ENCODE peak calls at places on chromosome 22, in seven cellular contexts. One of them, this sample, is unnamed.

GRCh38 chr22:26756675-26757293 is 99.4 kb downstream of the MIAT start:
- DNase-seq in transverse colon: peak; percentile 59
- DNase-seq in hepatocyte: peak; percentile 77
- DNase-seq in left lung: peak; percentile 34
- DNase-seq in thyroid gland: peak; percentile 43
- DNase-seq in aorta: peak; percentile 92
- DNase-seq in heart right ventricle: peak; percentile 48
- DNase-seq in this sample: peak; percentile 84

GRCh38 chr22:35894937-35895708 is 133.5 kb downstream of the RBFOX2 start:
- DNase-seq in transverse colon: peak; percentile 12
- DNase-seq in hepatocyte: peak; percentile 69
- DNase-seq in left lung: no peak
- DNase-seq in thyroid gland: peak; percentile 64
- DNase-seq in aorta: no peak
- DNase-seq in heart right ventricle: peak; percentile 69
- DNase-seq in this sample: peak; percentile 17

GRCh38 chr22:47474895-47475294 is 712.4 kb downstream of the TBC1D22A start:
- DNase-seq in transverse colon: no peak
- DNase-seq in hepatocyte: no peak
- DNase-seq in left lung: no peak
- DNase-seq in thyroid gland: no peak
- DNase-seq in aorta: no peak
- DNase-seq in heart right ventricle: no peak
- DNase-seq in this sample: no peak

GRCh38 chr22:32839776-32840571 is 38.5 kb downstream of the TIMP3 start:
- DNase-seq in transverse colon: no peak
- DNase-seq in hepatocyte: peak; percentile 54
- DNase-seq in left lung: no peak
- DNase-seq in thyroid gland: peak; percentile 80
- DNase-seq in aorta: no peak
- DNase-seq in heart right ventricle: peak; percentile 72
- DNase-seq in this sample: peak; percentile 44

GRCh38 chr22:47300698-47301405 is 538.4 kb downstream of the TBC1D22A start:
- DNase-seq in transverse colon: no peak
- DNase-seq in hepatocyte: no peak
- DNase-seq in left lung: no peak
- DNase-seq in thyroid gland: no peak
- DNase-seq in aorta: peak; percentile 61
- DNase-seq in heart right ventricle: no peak
- DNase-seq in this sample: no peak

GRCh38 chr22:37474447-37475090 is 11.6 kb downstream of the MFNG start:
- DNase-seq in transverse colon: no peak
- DNase-seq in hepatocyte: no peak
- DNase-seq in left lung: no peak
- DNase-seq in thyroid gland: no peak
- DNase-seq in aorta: no peak
- DNase-seq in heart right ventricle: no peak
- DNase-seq in this sample: no peak

GRCh38 chr22:44673406-44673805 is 28.6 kb upstream of the PRR5 start:
- DNase-seq in transverse colon: no peak
- DNase-seq in hepatocyte: no peak
- DNase-seq in left lung: no peak
- DNase-seq in thyroid gland: no peak
- DNase-seq in aorta: no peak
- DNase-seq in heart right ventricle: no peak
- DNase-seq in this sample: no peak

GRCh38 chr22:35510481-35510934 is 30.1 kb upstream of the RASD2 start:
- DNase-seq in transverse colon: no peak
- DNase-seq in hepatocyte: no peak
- DNase-seq in left lung: no peak
- DNase-seq in thyroid gland: no peak
- DNase-seq in aorta: no peak
- DNase-seq in heart right ventricle: no peak
- DNase-seq in this sample: no peak

GRCh38 chr22:50232481-50233151 is 12.2 kb downstream of the TUBGCP6 start:
- DNase-seq in transverse colon: no peak
- DNase-seq in hepatocyte: no peak
- DNase-seq in left lung: no peak
- DNase-seq in thyroid gland: no peak
- DNase-seq in aorta: no peak
- DNase-seq in heart right ventricle: no peak
- DNase-seq in this sample: no peak

GRCh38 chr22:40345271-40345670 is 1.0 kb upstream of the ADSL start:
- DNase-seq in transverse colon: peak; percentile 50
- DNase-seq in hepatocyte: peak; percentile 34
- DNase-seq in left lung: no peak
- DNase-seq in thyroid gland: no peak
- DNase-seq in aorta: no peak
- DNase-seq in heart right ventricle: no peak
- DNase-seq in this sample: no peak

GRCh38 chr22:40588726-40589125 is 47.8 kb downstream of the MRTFA start:
- DNase-seq in transverse colon: no peak
- DNase-seq in hepatocyte: peak; percentile 69
- DNase-seq in left lung: peak; percentile 38
- DNase-seq in thyroid gland: no peak
- DNase-seq in aorta: no peak
- DNase-seq in heart right ventricle: no peak
- DNase-seq in this sample: no peak

GRCh38 chr22:38699784-38700183 is 959 bp downstream of the JOSD1 start:
- DNase-seq in transverse colon: no peak
- DNase-seq in hepatocyte: peak; percentile 29
- DNase-seq in left lung: no peak
- DNase-seq in thyroid gland: no peak
- DNase-seq in aorta: no peak
- DNase-seq in heart right ventricle: no peak
- DNase-seq in this sample: no peak

GRCh38 chr22:37823134-37823985 is at the start of gene GALR3:
- DNase-seq in transverse colon: no peak
- DNase-seq in hepatocyte: no peak
- DNase-seq in left lung: no peak
- DNase-seq in thyroid gland: no peak
- DNase-seq in aorta: no peak
- DNase-seq in heart right ventricle: no peak
- DNase-seq in this sample: no peak

GRCh38 chr22:26477341-26477731 is 6.2 kb downstream of the HPS4 start:
- DNase-seq in transverse colon: no peak
- DNase-seq in hepatocyte: no peak
- DNase-seq in left lung: no peak
- DNase-seq in thyroid gland: no peak
- DNase-seq in aorta: no peak
- DNase-seq in heart right ventricle: no peak
- DNase-seq in this sample: no peak

GRCh38 chr22:37060801-37061610 is 9.5 kb downstream of the KCTD17 start:
- DNase-seq in transverse colon: no peak
- DNase-seq in hepatocyte: no peak
- DNase-seq in left lung: no peak
- DNase-seq in thyroid gland: no peak
- DNase-seq in aorta: no peak
- DNase-seq in heart right ventricle: no peak
- DNase-seq in this sample: no peak

GRCh38 chr22:40175571-40176105 is 2.1 kb upstream of the TNRC6B start:
- DNase-seq in transverse colon: no peak
- DNase-seq in hepatocyte: no peak
- DNase-seq in left lung: no peak
- DNase-seq in thyroid gland: no peak
- DNase-seq in aorta: no peak
- DNase-seq in heart right ventricle: no peak
- DNase-seq in this sample: no peak

GRCh38 chr22:31091106-31091975 is 10.2 kb downstream of the SMTN start:
- DNase-seq in transverse colon: peak; percentile 62
- DNase-seq in hepatocyte: peak; percentile 4
- DNase-seq in left lung: no peak
- DNase-seq in thyroid gland: no peak
- DNase-seq in aorta: no peak
- DNase-seq in heart right ventricle: peak; percentile 6
- DNase-seq in this sample: no peak

GRCh38 chr22:21807545-21807944 is 59.9 kb downstream of the MAPK1 start:
- DNase-seq in transverse colon: no peak
- DNase-seq in hepatocyte: no peak
- DNase-seq in left lung: no peak
- DNase-seq in thyroid gland: no peak
- DNase-seq in aorta: no peak
- DNase-seq in heart right ventricle: no peak
- DNase-seq in this sample: no peak

GRCh38 chr22:29040385-29041275 is 21.0 kb downstream of the C22orf31 start:
- DNase-seq in transverse colon: peak; percentile 66
- DNase-seq in hepatocyte: peak; percentile 88
- DNase-seq in left lung: peak; percentile 55
- DNase-seq in thyroid gland: peak; percentile 80
- DNase-seq in aorta: no peak
- DNase-seq in heart right ventricle: peak; percentile 73
- DNase-seq in this sample: peak; percentile 82

GRCh38 chr22:37777122-37777687 is 30.5 kb upstream of the GCAT start:
- DNase-seq in transverse colon: peak; percentile 74
- DNase-seq in hepatocyte: peak; percentile 62
- DNase-seq in left lung: peak; percentile 72
- DNase-seq in thyroid gland: peak; percentile 94
- DNase-seq in aorta: no peak
- DNase-seq in heart right ventricle: peak; percentile 31
- DNase-seq in this sample: no peak

GRCh38 chr22:36732609-36733008 is 29.1 kb upstream of the CACNG2 start:
- DNase-seq in transverse colon: no peak
- DNase-seq in hepatocyte: no peak
- DNase-seq in left lung: no peak
- DNase-seq in thyroid gland: no peak
- DNase-seq in aorta: no peak
- DNase-seq in heart right ventricle: no peak
- DNase-seq in this sample: no peak

GRCh38 chr22:44462246-44463015 is 35.6 kb downstream of the RTL6 start:
- DNase-seq in transverse colon: no peak
- DNase-seq in hepatocyte: no peak
- DNase-seq in left lung: no peak
- DNase-seq in thyroid gland: no peak
- DNase-seq in aorta: no peak
- DNase-seq in heart right ventricle: no peak
- DNase-seq in this sample: no peak

GRCh38 chr22:31044262-31044861 is 36.8 kb upstream of the SMTN start:
- DNase-seq in transverse colon: peak; percentile 61
- DNase-seq in hepatocyte: no peak
- DNase-seq in left lung: peak; percentile 47
- DNase-seq in thyroid gland: peak; percentile 18
- DNase-seq in aorta: peak; percentile 93
- DNase-seq in heart right ventricle: peak; percentile 68
- DNase-seq in this sample: no peak

GRCh38 chr22:19840059-19840458 is 14.6 kb downstream of the GNB1L start:
- DNase-seq in transverse colon: no peak
- DNase-seq in hepatocyte: no peak
- DNase-seq in left lung: no peak
- DNase-seq in thyroid gland: no peak
- DNase-seq in aorta: no peak
- DNase-seq in heart right ventricle: no peak
- DNase-seq in this sample: no peak
- H3K27ac ChIP-seq in transverse colon: no peak overlapping the region
- H3K27ac ChIP-seq in hepatocyte: no peak overlapping the region
- H3K27ac ChIP-seq in left lung: no peak overlapping the region
- H3K27ac ChIP-seq in thyroid gland: no peak overlapping the region
- H3K27ac ChIP-seq in aorta: no peak overlapping the region
- H3K27ac ChIP-seq in heart right ventricle: no peak overlapping the region
- H3K27ac ChIP-seq in this sample: no peak overlapping the region

GRCh38 chr22:46075764-46076531 is 74.4 kb upstream of the PPARA start:
- DNase-seq in transverse colon: peak; percentile 8
- DNase-seq in hepatocyte: no peak
- DNase-seq in left lung: peak; percentile 27
- DNase-seq in thyroid gland: no peak
- DNase-seq in aorta: peak; percentile 53
- DNase-seq in heart right ventricle: no peak
- DNase-seq in this sample: no peak
- H3K4me1 ChIP-seq in transverse colon: peaks cover 62% of the 10 kb centered on the region
- H3K4me1 ChIP-seq in hepatocyte: peaks cover 15% of the 10 kb centered on the region
- H3K4me1 ChIP-seq in left lung: peaks cover 82% of the 10 kb centered on the region
- H3K4me1 ChIP-seq in thyroid gland: peaks cover 68% of the 10 kb centered on the region
- H3K4me1 ChIP-seq in aorta: no peaks in the 10 kb centered on the region
- H3K4me1 ChIP-seq in heart right ventricle: peaks cover 68% of the 10 kb centered on the region
- H3K4me1 ChIP-seq in this sample: no peaks in the 10 kb centered on the region

GRCh38 chr22:17945851-17946690 is 78.3 kb downstream of the MICAL3 start:
- DNase-seq in transverse colon: no peak
- DNase-seq in hepatocyte: no peak
- DNase-seq in left lung: no peak
- DNase-seq in thyroid gland: peak; percentile 70
- DNase-seq in aorta: no peak
- DNase-seq in heart right ventricle: no peak
- DNase-seq in this sample: no peak

GRCh38 chr22:17944205-17944725 is 80.1 kb downstream of the MICAL3 start:
- DNase-seq in transverse colon: no peak
- DNase-seq in hepatocyte: no peak
- DNase-seq in left lung: no peak
- DNase-seq in thyroid gland: peak; percentile 66
- DNase-seq in aorta: no peak
- DNase-seq in heart right ventricle: no peak
- DNase-seq in this sample: peak; percentile 64

GRCh38 chr22:17943533-17944204 is 80.7 kb downstream of the MICAL3 start:
- DNase-seq in transverse colon: no peak
- DNase-seq in hepatocyte: no peak
- DNase-seq in left lung: no peak
- DNase-seq in thyroid gland: peak; percentile 53
- DNase-seq in aorta: no peak
- DNase-seq in heart right ventricle: no peak
- DNase-seq in this sample: no peak

GRCh38 chr22:17946691-17947367 is 77.5 kb downstream of the MICAL3 start:
- DNase-seq in transverse colon: no peak
- DNase-seq in hepatocyte: no peak
- DNase-seq in left lung: no peak
- DNase-seq in thyroid gland: no peak
- DNase-seq in aorta: no peak
- DNase-seq in heart right ventricle: peak; percentile 57
- DNase-seq in this sample: no peak

DNA sequence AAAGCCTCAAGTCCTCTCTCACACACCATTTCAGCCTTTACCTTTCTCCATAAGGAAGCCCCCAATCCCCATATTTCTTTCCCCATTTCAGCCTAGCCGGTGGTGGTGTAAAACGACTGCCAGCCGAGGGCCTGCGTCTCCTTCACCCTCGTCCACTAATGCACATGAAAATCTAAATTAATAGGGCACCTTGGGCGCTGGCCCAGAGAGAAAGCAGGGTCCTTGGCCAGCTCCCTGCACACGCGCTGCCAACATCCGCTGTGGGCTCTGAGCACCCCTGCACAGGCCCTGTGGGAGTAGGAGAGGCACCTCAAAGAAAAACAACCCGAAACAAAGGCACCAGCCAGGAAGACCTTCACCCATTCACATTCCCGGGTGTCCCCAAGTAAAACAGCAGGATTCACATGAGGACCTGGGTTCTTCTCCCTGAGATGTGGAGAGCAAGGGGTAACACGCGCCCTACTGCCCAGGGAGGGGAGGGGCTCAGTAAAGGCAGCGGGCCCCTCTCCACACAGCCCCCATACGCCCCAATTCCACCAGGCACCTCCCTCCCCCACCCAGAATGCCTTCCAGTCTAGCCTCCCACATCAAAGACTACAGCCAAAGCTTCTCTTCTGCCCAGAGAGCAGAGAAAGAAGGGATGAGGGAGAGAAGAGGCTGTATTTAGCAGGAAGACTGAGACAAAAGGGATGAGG is 79.1 kb downstream of the MICAL3 start:
- DNase-seq in transverse colon: no peak
- DNase-seq in hepatocyte: no peak
- DNase-seq in left lung: no peak
- DNase-seq in thyroid gland: peak; percentile 56
- DNase-seq in aorta: no peak
- DNase-seq in heart right ventricle: no peak
- DNase-seq in this sample: no peak
- H3K27ac ChIP-seq in transverse colon: peak overlapping the region; percentile 64
- H3K27ac ChIP-seq in hepatocyte: no peak overlapping the region
- H3K27ac ChIP-seq in left lung: no peak overlapping the region
- H3K27ac ChIP-seq in thyroid gland: peak overlapping the region; percentile 74
- H3K27ac ChIP-seq in aorta: no peak overlapping the region
- H3K27ac ChIP-seq in heart right ventricle: peak overlapping the region; percentile 81
- H3K27ac ChIP-seq in this sample: peak overlapping the region; percentile 20

GRCh38 chr22:27795053-27795452 is 6.5 kb downstream of the MN1 start:
- DNase-seq in transverse colon: no peak
- DNase-seq in hepatocyte: no peak
- DNase-seq in left lung: no peak
- DNase-seq in thyroid gland: no peak
- DNase-seq in aorta: peak; percentile 75
- DNase-seq in heart right ventricle: no peak
- DNase-seq in this sample: peak; percentile 76
- H3K4me1 ChIP-seq in transverse colon: peaks cover 11% of the 10 kb centered on the region
- H3K4me1 ChIP-seq in hepatocyte: peaks cover 29% of the 10 kb centered on the region
- H3K4me1 ChIP-seq in left lung: peaks cover 19% of the 10 kb centered on the region
- H3K4me1 ChIP-seq in thyroid gland: peaks cover 22% of the 10 kb centered on the region
- H3K4me1 ChIP-seq in aorta: no peaks in the 10 kb centered on the region
- H3K4me1 ChIP-seq in heart right ventricle: peaks cover 27% of the 10 kb centered on the region
- H3K4me1 ChIP-seq in this sample: peaks cover 98% of the 10 kb centered on the region

This sample was measured in neural progenitor cell.